ENCODE peak calls at places on chromosomes 4 and X, in four cellular contexts. J, O, K and E are unnamed samples.

GRCh38 chrX:68571292-68572256 is 72.7 kb downstream of the YIPF6 start:
- DNase-seq in J (no peak), O (no peak), K (no peak), E (no peak)

GRCh38 chrX:115632455-115632854 is 71.5 kb downstream of the PLS3 start:
- DNase-seq in J (no peak), O (no peak), K (no peak), E (no peak)

GRCh38 chrX:40088299-40088625 is 9.5 kb downstream of the BCOR start:
- DNase-seq in J (no peak), O (no peak), K (no peak), E (no peak)

GRCh38 chr4:116489739-116490138 is 595.6 kb downstream of the TRAM1L1 start:
- DNase-seq in J (no peak), O (no peak), K (no peak), E (no peak)

GRCh38 chrX:154074199-154074598 is 23.3 kb downstream of the MECP2 start:
- DNase-seq in J (no peak), O (no peak), K (no peak), E (no peak)

GRCh38 chr4:56298210-56298609 is 89.1 kb downstream of the AASDH start:
- DNase-seq in J (no peak), O (no peak), K (no peak), E (no peak)

GRCh38 chrX:100658936-100659335 is 14.9 kb downstream of the SRPX2 start:
- DNase-seq in J (no peak), O (no peak), K (no peak), E (no peak)

GRCh38 chr4:3212391-3213100 is 36.4 kb upstream of the MSANTD1 start:
- DNase-seq in J (no peak), O (no peak), K (no peak), E (no peak)

GRCh38 chrX:41338422-41338821 is 4.5 kb downstream of the DDX3X start:
- DNase-seq in J (no peak), O (no peak), K (no peak), E (no peak)

GRCh38 chr4:39732728-39733127 is 34.8 kb downstream of the UBE2K start:
- DNase-seq in J (no peak), O (no peak), K (no peak), E (no peak)

GRCh38 chrX:129565046-129565649 is 25.1 kb downstream of the OCRL start:
- DNase-seq in J (no peak), O (no peak), K (no peak), E (no peak)

GRCh38 chr4:106385853-106386393 is 17.3 kb upstream of the GIMD1 start:
- DNase-seq in J (no peak), O (no peak), K (no peak), E (no peak)

GRCh38 chr4:48546336-48546735 is 56.3 kb downstream of the ZAR1 start:
- DNase-seq in J (no peak), O (peak), K (no peak), E (no peak)

GRCh38 chr4:126698224-126698623 is 934.5 kb upstream of the INTU start:
- DNase-seq in J (no peak), O (no peak), K (no peak), E (no peak)

GRCh38 chr4:23368081-23368697 is 521.7 kb downstream of the PPARGC1A start:
- DNase-seq in J (no peak), O (no peak), K (no peak), E (no peak)

GRCh38 chr4:25814323-25814722 is 48.5 kb downstream of the SEL1L3 start:
- DNase-seq in J (no peak), O (no peak), K (peak), E (no peak)

GRCh38 chrX:99398578-99398977 is 1011.5 kb downstream of the PCDH19 start:
- DNase-seq in J (no peak), O (no peak), K (no peak), E (no peak)

GRCh38 chrX:3230496-3230895 is 116.0 kb downstream of the MXRA5 start:
- DNase-seq in J (no peak), O (no peak), K (no peak), E (no peak)